ENCODE peak calls at places on chromosomes 16 and 17, in five cellular contexts. I, K, V, Y and Z are unnamed samples. For H3K9me3, the result is how much of the 10 kb centered on the place peaks cover.

GRCh38 chr17:2749058-2749783 is at the start of gene CCDC92B:
- DNase-seq in I (no peak), K (no peak), V (no peak), Y (peak), Z (no peak)

GRCh38 chr17:81832608-81833159 is 407 bp downstream of the MCRIP1 start:
- DNase-seq in I (no peak), K (peak), V (no peak), Y (no peak), Z (no peak)

GRCh38 chr17:56595831-56596740 is 2.6 kb downstream of the NOG start:
- DNase-seq in I (no peak), K (no peak), V (no peak), Y (no peak), Z (no peak)

GRCh38 chr17:7445011-7445927 is at the start of gene CHRNB1:
- DNase-seq in I (peak), K (peak), V (peak), Y (peak), Z (peak)

GRCh38 chr16:12027091-12027490 is 50.6 kb downstream of the SNX29 start:
- DNase-seq in I (no peak), K (no peak), V (no peak), Y (no peak), Z (no peak)

GRCh38 chr17:9676742-9677387 is 31.5 kb downstream of the USP43 start:
- DNase-seq in I (no peak), K (no peak), V (no peak), Y (no peak), Z (no peak)

GRCh38 chr17:7748098-7748775 is 30.7 kb downstream of the DNAH2 start:
- DNase-seq in I (no peak), K (peak), V (no peak), Y (no peak), Z (peak)

GRCh38 chr17:80499961-80500665 is 23.7 kb upstream of the NPTX1 start:
- DNase-seq in I (no peak), K (no peak), V (no peak), Y (no peak), Z (no peak)

GRCh38 chr17:3890082-3890892 is 2.6 kb downstream of the CAMKK1 start:
- DNase-seq in I (peak), K (peak), V (no peak), Y (peak), Z (peak)

GRCh38 chr17:18166894-18167293 is 16.7 kb upstream of the ALKBH5 start:
- DNase-seq in I (no peak), K (no peak), V (no peak), Y (no peak), Z (no peak)
- TF ChIP-seq CTCF in I (no peak), K (no peak), V (no peak), Y (no peak), Z (no peak)

GRCh38 chr16:19294156-19294649 is 8.7 kb downstream of the CLEC19A start:
- DNase-seq in I (peak), K (peak), V (no peak), Y (no peak), Z (peak)
- H3K9me3 ChIP-seq in I (under half), K (under half), V (under half), Y (under half), Z (under half)

GRCh38 chr16:88634141-88634993 is 4.0 kb upstream of the IL17C start:
- DNase-seq in I (peak), K (no peak), V (no peak), Y (no peak), Z (peak)

GRCh38 chr16:88631920-88632586 is 6.3 kb upstream of the IL17C start:
- DNase-seq in I (no peak), K (no peak), V (no peak), Y (peak), Z (no peak)

GRCh38 chr16:88632587-88632930 is 5.8 kb upstream of the IL17C start:
- DNase-seq in I (no peak), K (no peak), V (no peak), Y (no peak), Z (no peak)

GRCh38 chr16:88634994-88635670 is 3.2 kb upstream of the IL17C start:
- DNase-seq in I (no peak), K (no peak), V (no peak), Y (no peak), Z (no peak)

GRCh38 chr16:88633684-88634140 is 4.7 kb upstream of the IL17C start:
- DNase-seq in I (no peak), K (no peak), V (no peak), Y (peak), Z (no peak)
- TF ChIP-seq CTCF in I (peak), K (no peak), V (no peak), Y (peak), Z (no peak)

GRCh38 chr16:30407794-30408534 is 558 bp downstream of the ZNF771 start:
- DNase-seq in I (no peak), K (no peak), V (no peak), Y (no peak), Z (no peak)
- H3K9me3 ChIP-seq in I (under half), K (under half), V (under half), Y (under half), Z (under half)

DNA sequence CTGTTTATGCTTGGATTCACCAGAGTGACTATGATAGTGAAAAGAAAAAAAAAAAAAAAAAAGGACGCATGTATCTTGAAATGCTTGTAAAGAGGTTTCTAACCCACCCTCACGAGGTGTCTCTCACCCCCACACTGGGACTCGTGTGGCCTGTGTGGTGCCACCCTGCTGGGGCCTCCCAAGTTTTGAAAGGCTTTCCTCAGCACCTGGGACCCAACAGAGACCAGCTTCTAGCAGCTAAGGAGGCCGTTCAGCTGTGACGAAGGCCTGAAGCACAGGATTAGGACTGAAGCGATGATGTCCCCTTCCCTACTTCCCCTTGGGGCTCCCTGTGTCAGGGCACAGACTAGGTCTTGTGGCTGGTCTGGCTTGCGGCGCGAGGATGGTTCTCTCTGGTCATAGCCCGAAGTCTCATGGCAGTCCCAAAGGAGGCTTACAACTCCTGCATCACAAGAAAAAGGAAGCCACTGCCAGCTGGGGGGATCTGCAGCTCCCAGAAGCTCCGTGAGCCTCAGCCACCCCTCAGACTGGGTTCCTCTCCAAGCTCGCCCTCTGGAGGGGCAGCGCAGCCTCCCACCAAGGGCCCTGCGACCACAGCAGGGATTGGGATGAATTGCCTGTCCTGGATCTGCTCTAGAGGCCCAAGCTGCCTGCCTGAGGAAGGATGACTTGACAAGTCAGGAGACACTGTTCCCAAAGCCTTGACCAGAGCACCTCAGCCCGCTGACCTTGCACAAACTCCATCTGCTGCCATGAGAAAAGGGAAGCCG is 27.2 kb downstream of the STH start:
- DNase-seq in I (no peak), K (no peak), V (no peak), Y (no peak), Z (no peak)
- TF ChIP-seq CTCF in I (no peak), K (no peak), V (no peak), Y (no peak), Z (no peak)

DNA sequence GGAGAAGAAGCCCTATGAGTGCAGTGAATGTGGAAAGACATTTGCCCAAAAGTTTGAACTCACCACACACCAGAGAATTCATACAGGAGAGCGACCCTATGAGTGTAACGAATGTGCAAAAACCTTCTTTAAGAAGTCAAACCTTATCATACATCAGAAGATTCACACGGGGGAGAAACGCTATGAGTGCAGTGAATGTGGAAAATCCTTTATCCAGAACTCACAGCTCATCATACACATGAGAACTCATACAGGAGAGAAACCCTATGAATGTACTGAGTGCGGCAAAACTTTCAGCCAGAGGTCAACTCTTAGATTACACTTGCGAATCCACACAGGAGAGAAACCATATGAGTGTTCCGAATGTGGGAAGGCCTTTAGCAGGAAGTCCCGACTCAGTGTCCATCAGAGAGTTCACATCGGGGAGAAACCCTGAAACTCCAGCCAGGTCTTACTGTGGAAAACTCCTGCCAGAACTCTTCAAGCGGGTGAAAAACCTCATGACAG is 21.6 kb downstream of the ZFP1 start:
- DNase-seq in I (no peak), K (no peak), V (no peak), Y (no peak), Z (no peak)
- H3K9me3 ChIP-seq in I (under half), K (half or more), V (under half), Y (under half), Z (under half)